ENCODE peak calls at places on chromosomes 5 and 9, in four cellular contexts. One of them, this sample, is unnamed.

GRCh38 chr5:10702040-10702629 is 58.9 kb downstream of the DAP start:
- DNase-seq in fibroblast of mammary gland: peak; percentile 90
- DNase-seq in foreskin fibroblast: peak; percentile 95
- DNase-seq in neural crest cell: no peak
- DNase-seq in this sample: no peak

GRCh38 chr5:39780341-39780740 is 355.6 kb upstream of the DAB2 start:
- DNase-seq in fibroblast of mammary gland: peak; percentile 69
- DNase-seq in foreskin fibroblast: peak; percentile 71
- DNase-seq in neural crest cell: no peak
- DNase-seq in this sample: no peak

GRCh38 chr9:93620881-93621820 is 44.8 kb downstream of the PHF2 start:
- DNase-seq in fibroblast of mammary gland: no peak
- DNase-seq in foreskin fibroblast: no peak
- DNase-seq in neural crest cell: no peak
- DNase-seq in this sample: no peak

GRCh38 chr5:148639081-148639480 is 15.2 kb downstream of the HTR4 start:
- DNase-seq in fibroblast of mammary gland: no peak
- DNase-seq in foreskin fibroblast: no peak
- DNase-seq in neural crest cell: no peak
- DNase-seq in this sample: no peak

GRCh38 chr5:180333661-180334060 is 19.5 kb downstream of the GFPT2 start:
- DNase-seq in fibroblast of mammary gland: peak; percentile 93
- DNase-seq in foreskin fibroblast: peak; percentile 82
- DNase-seq in neural crest cell: no peak
- DNase-seq in this sample: no peak

GRCh38 chr5:67010684-67011409 is 185.8 kb downstream of the CD180 start:
- DNase-seq in fibroblast of mammary gland: peak; percentile 95
- DNase-seq in foreskin fibroblast: peak; percentile 95
- DNase-seq in neural crest cell: no peak
- DNase-seq in this sample: no peak

GRCh38 chr9:7325980-7326379 is 473.6 kb downstream of the DMAC1 start:
- DNase-seq in fibroblast of mammary gland: no peak
- DNase-seq in foreskin fibroblast: no peak
- DNase-seq in neural crest cell: no peak
- DNase-seq in this sample: no peak

GRCh38 chr5:172074896-172075295 is 68.5 kb upstream of the FBXW11 start:
- DNase-seq in fibroblast of mammary gland: no peak
- DNase-seq in foreskin fibroblast: no peak
- DNase-seq in neural crest cell: no peak
- DNase-seq in this sample: no peak

GRCh38 chr9:16867571-16868311 is 2.7 kb downstream of the BNC2 start:
- DNase-seq in fibroblast of mammary gland: peak; percentile 83
- DNase-seq in foreskin fibroblast: peak; percentile 67
- DNase-seq in neural crest cell: no peak
- DNase-seq in this sample: no peak

GRCh38 chr9:35813434-35814105 is 1.3 kb downstream of the HINT2 start:
- DNase-seq in fibroblast of mammary gland: peak; percentile 39
- DNase-seq in foreskin fibroblast: no peak
- DNase-seq in neural crest cell: no peak
- DNase-seq in this sample: no peak

GRCh38 chr5:107997338-107997979 is 326.7 kb upstream of the EFNA5 start:
- DNase-seq in fibroblast of mammary gland: peak; percentile 26
- DNase-seq in foreskin fibroblast: no peak
- DNase-seq in neural crest cell: no peak
- DNase-seq in this sample: no peak

GRCh38 chr5:68950111-68950510 is 143.7 kb upstream of the SLC30A5 start:
- DNase-seq in fibroblast of mammary gland: no peak
- DNase-seq in foreskin fibroblast: no peak
- DNase-seq in neural crest cell: no peak
- DNase-seq in this sample: no peak

GRCh38 chr9:120475341-120475740 is 104.6 kb downstream of the CDK5RAP2 start:
- DNase-seq in fibroblast of mammary gland: peak; percentile 93
- DNase-seq in foreskin fibroblast: peak; percentile 68
- DNase-seq in neural crest cell: no peak
- DNase-seq in this sample: no peak

GRCh38 chr9:107227696-107228258 is 55.3 kb upstream of the RAD23B start:
- DNase-seq in fibroblast of mammary gland: peak; percentile 28
- DNase-seq in foreskin fibroblast: no peak
- DNase-seq in neural crest cell: no peak
- DNase-seq in this sample: no peak

GRCh38 chr5:123916331-123917121 is 404.5 kb downstream of the CSNK1G3 start:
- DNase-seq in fibroblast of mammary gland: peak; percentile 58
- DNase-seq in foreskin fibroblast: peak; percentile 53
- DNase-seq in neural crest cell: no peak
- DNase-seq in this sample: no peak

GRCh38 chr5:172984244-172984953 is 828 bp downstream of the ATP6V0E1 start:
- DNase-seq in fibroblast of mammary gland: peak; percentile 93
- DNase-seq in foreskin fibroblast: peak; percentile 83
- DNase-seq in neural crest cell: peak; percentile 50
- DNase-seq in this sample: peak; percentile 40

GRCh38 chr5:10157085-10157669 is 92.5 kb downstream of the ATPSCKMT start:
- DNase-seq in fibroblast of mammary gland: no peak
- DNase-seq in foreskin fibroblast: no peak
- DNase-seq in neural crest cell: no peak
- DNase-seq in this sample: no peak

GRCh38 chr5:17132444-17133083 is 84.9 kb upstream of the BASP1 start:
- DNase-seq in fibroblast of mammary gland: peak; percentile 60
- DNase-seq in foreskin fibroblast: no peak
- DNase-seq in neural crest cell: no peak
- DNase-seq in this sample: no peak

GRCh38 chr5:87649455-87649854 is 236.7 kb upstream of the CCNH start:
- DNase-seq in fibroblast of mammary gland: peak; percentile 10
- DNase-seq in foreskin fibroblast: no peak
- DNase-seq in neural crest cell: no peak
- DNase-seq in this sample: no peak

GRCh38 chr9:35690447-35691324 is 961 bp upstream of the TPM2 start:
- DNase-seq in fibroblast of mammary gland: peak; percentile 67
- DNase-seq in foreskin fibroblast: peak; percentile 65
- DNase-seq in neural crest cell: peak; percentile 31
- DNase-seq in this sample: peak; percentile 23

GRCh38 chr5:93620487-93621339 is 37.7 kb downstream of the NR2F1 start:
- DNase-seq in fibroblast of mammary gland: peak; percentile 63
- DNase-seq in foreskin fibroblast: peak; percentile 61
- DNase-seq in neural crest cell: peak; percentile 62
- DNase-seq in this sample: no peak

GRCh38 chr5:75020016-75020656 is 32.2 kb downstream of the GCNT4 start:
- DNase-seq in fibroblast of mammary gland: no peak
- DNase-seq in foreskin fibroblast: no peak
- DNase-seq in neural crest cell: no peak
- DNase-seq in this sample: no peak

GRCh38 chr5:104611419-104611818 is 1048.8 kb upstream of the NUDT12 start:
- DNase-seq in fibroblast of mammary gland: no peak
- DNase-seq in foreskin fibroblast: no peak
- DNase-seq in neural crest cell: no peak
- DNase-seq in this sample: no peak

GRCh38 chr5:118195215-118195614 is 793.1 kb downstream of the DTWD2 start:
- DNase-seq in fibroblast of mammary gland: no peak
- DNase-seq in foreskin fibroblast: no peak
- DNase-seq in neural crest cell: no peak
- DNase-seq in this sample: no peak

DNA sequence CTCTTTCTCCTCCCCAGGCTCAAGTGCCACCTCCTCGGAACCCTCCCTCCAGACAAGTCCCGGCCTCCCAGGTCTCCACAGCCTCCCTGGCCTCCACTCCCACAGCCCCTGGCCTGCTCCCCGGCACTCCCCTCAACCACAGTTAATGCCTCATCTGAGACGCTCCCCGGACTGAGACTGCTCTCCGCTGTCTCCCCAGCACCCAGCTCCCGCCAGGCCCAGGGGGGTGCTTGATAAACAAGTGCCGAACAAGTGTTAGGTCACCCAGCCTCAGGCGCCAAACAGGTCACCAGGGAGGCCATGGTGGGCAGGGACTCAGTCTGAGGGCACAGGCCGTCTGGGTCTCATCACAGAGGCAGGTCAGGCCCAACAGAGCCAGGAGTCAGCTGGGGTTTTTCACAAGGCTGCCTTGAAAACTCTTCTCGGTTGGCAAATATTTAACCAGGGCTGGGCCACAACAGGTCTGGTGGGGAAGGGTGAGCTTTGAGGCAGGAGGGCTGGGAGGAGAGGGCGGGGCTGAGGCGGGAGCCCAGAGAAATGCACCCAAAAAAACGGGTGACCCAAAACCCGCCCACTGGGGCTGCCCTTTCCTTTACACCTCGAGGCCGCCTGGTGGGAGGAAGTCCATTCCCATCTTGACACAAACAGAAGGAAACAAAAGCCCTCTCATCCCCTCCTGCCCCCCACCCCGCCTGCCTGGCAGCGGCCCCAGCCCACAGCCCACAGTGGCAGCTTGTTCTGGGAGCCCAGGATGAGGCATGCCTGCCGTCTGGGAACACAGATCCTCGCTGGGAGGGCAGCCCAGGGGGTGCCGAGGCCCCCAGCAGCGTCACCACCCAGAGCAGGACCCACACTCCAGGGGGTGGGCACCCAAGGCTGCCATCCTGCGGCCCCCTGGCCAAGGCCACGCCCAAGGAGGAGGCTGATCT is 66.6 kb upstream of the STXBP1 start:
- DNase-seq in fibroblast of mammary gland: peak; percentile 60
- DNase-seq in foreskin fibroblast: no peak
- DNase-seq in neural crest cell: no peak
- DNase-seq in this sample: peak; percentile 64
- TF ChIP-seq CTCF in fibroblast of mammary gland: no peak
- TF ChIP-seq CTCF in foreskin fibroblast: no peak
- TF ChIP-seq CTCF in neural crest cell: no peak
- TF ChIP-seq CTCF in this sample: no peak

GRCh38 chr5:77974576-77974975 is 198.4 kb upstream of the TBCA start:
- DNase-seq in fibroblast of mammary gland: no peak
- DNase-seq in foreskin fibroblast: no peak
- DNase-seq in neural crest cell: no peak
- DNase-seq in this sample: no peak

GRCh38 chr5:77971965-77972544 is 195.9 kb upstream of the TBCA start:
- DNase-seq in fibroblast of mammary gland: peak; percentile 9
- DNase-seq in foreskin fibroblast: no peak
- DNase-seq in neural crest cell: no peak
- DNase-seq in this sample: no peak

GRCh38 chr5:77970891-77971290 is 194.8 kb upstream of the TBCA start:
- DNase-seq in fibroblast of mammary gland: no peak
- DNase-seq in foreskin fibroblast: no peak
- DNase-seq in neural crest cell: no peak
- DNase-seq in this sample: no peak

GRCh38 chr5:77973253-77973609 is 197.1 kb upstream of the TBCA start:
- DNase-seq in fibroblast of mammary gland: no peak
- DNase-seq in foreskin fibroblast: no peak
- DNase-seq in neural crest cell: peak; percentile 36
- DNase-seq in this sample: no peak

DNA sequence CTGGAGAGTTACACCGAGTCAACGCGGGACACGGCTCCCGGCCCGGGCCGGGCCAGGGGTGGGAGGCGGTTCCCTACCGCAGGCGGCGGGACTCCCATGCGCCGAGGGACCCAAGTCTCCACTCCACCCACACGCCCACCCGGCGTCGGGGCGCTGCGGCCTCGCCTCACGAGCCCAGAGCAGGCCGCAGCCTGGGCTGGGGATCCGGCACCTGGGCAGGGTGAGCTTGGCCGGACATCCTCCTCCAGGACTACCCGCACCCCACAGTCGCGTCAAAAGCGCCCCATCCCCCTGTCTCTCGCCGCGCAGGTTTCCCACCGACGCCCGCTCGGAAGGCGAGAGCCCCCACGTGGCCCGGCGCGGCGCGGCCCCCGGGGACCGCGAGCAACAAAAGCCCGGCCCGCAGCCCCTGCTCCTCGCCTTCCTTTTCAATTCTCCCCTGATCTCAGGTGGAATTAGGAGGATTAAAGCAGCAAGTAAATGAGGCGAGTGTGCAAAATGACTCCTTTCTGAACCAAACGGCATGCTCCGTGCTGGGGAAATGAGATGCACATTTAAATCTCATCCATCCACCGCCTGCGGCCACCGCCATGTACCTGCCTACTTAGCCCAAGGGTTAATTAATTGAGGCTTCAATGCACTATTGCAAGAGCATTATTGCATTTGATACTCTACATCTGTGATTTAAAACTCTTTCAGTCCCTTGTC is 196.6 kb upstream of the TBCA start:
- DNase-seq in fibroblast of mammary gland: no peak
- DNase-seq in foreskin fibroblast: no peak
- DNase-seq in neural crest cell: no peak
- DNase-seq in this sample: peak; percentile 22
- TF ChIP-seq CTCF in fibroblast of mammary gland: no peak
- TF ChIP-seq CTCF in foreskin fibroblast: peak; percentile 13
- TF ChIP-seq CTCF in neural crest cell: peak; percentile 13
- TF ChIP-seq CTCF in this sample: peak; percentile 36

GRCh38 chr9:82492274-82492673 is 503.7 kb downstream of the SPATA31D1 start:
- DNase-seq in fibroblast of mammary gland: no peak
- DNase-seq in foreskin fibroblast: no peak
- DNase-seq in neural crest cell: no peak
- DNase-seq in this sample: no peak

GRCh38 chr9:82490019-82490499 is 501.5 kb downstream of the SPATA31D1 start:
- DNase-seq in fibroblast of mammary gland: peak; percentile 87
- DNase-seq in foreskin fibroblast: peak; percentile 74
- DNase-seq in neural crest cell: no peak
- DNase-seq in this sample: no peak

GRCh38 chr9:82489579-82489915 is 501.0 kb downstream of the SPATA31D1 start:
- DNase-seq in fibroblast of mammary gland: peak; percentile 56
- DNase-seq in foreskin fibroblast: no peak
- DNase-seq in neural crest cell: no peak
- DNase-seq in this sample: no peak

GRCh38 chr9:82488702-82489578 is 500.4 kb downstream of the SPATA31D1 start:
- DNase-seq in fibroblast of mammary gland: peak; percentile 92
- DNase-seq in foreskin fibroblast: peak; percentile 83
- DNase-seq in neural crest cell: no peak
- DNase-seq in this sample: no peak

DNA sequence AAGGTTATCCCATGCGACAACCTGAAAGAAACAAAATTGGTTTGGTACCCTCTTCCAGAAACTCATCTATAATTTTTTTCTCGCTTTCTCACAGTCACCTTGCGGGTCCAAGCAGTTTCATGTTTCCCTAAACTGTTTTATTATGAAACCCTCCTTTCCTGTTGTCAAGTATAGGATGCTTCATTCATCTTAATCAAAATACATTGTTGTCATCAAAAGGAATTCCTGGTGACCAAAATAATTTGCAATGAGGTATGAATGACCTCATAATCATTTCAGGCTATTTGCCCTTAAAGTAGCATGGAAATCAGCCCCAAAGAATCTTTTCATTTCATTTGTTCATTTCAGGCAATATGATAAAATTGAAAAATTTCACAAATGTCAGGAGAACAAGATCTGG is 503.0 kb downstream of the SPATA31D1 start:
- DNase-seq in fibroblast of mammary gland: peak; percentile 20
- DNase-seq in foreskin fibroblast: no peak
- DNase-seq in neural crest cell: no peak
- DNase-seq in this sample: no peak
- TF ChIP-seq CTCF in fibroblast of mammary gland: no peak
- TF ChIP-seq CTCF in foreskin fibroblast: no peak
- TF ChIP-seq CTCF in neural crest cell: no peak
- TF ChIP-seq CTCF in this sample: no peak

GRCh38 chr5:988316-988715 is 20.3 kb upstream of the NKD2 start:
- DNase-seq in fibroblast of mammary gland: no peak
- DNase-seq in foreskin fibroblast: no peak
- DNase-seq in neural crest cell: no peak
- DNase-seq in this sample: no peak

GRCh38 chr5:987761-988160 is 20.8 kb upstream of the NKD2 start:
- DNase-seq in fibroblast of mammary gland: no peak
- DNase-seq in foreskin fibroblast: no peak
- DNase-seq in neural crest cell: no peak
- DNase-seq in this sample: no peak

GRCh38 chr5:994272-994607 is 14.4 kb upstream of the NKD2 start:
- DNase-seq in fibroblast of mammary gland: no peak
- DNase-seq in foreskin fibroblast: no peak
- DNase-seq in neural crest cell: no peak
- DNase-seq in this sample: no peak

GRCh38 chr5:991472-992267 is 16.9 kb upstream of the NKD2 start:
- DNase-seq in fibroblast of mammary gland: no peak
- DNase-seq in foreskin fibroblast: no peak
- DNase-seq in neural crest cell: no peak
- DNase-seq in this sample: no peak

GRCh38 chr5:989961-990530 is 18.6 kb upstream of the NKD2 start:
- DNase-seq in fibroblast of mammary gland: peak; percentile 40
- DNase-seq in foreskin fibroblast: no peak
- DNase-seq in neural crest cell: peak; percentile 45
- DNase-seq in this sample: no peak
- TF ChIP-seq CTCF in fibroblast of mammary gland: peak; percentile 17
- TF ChIP-seq CTCF in foreskin fibroblast: no peak
- TF ChIP-seq CTCF in neural crest cell: no peak
- TF ChIP-seq CTCF in this sample: no peak

This sample was measured in progenitor cell of endocrine pancreas.